ENCODE peak calls at places on chromosomes 4 and X, in four cellular contexts. U is suprapubic skin, C is fibroblast of lung, G is right lobe of liver. N is an unnamed sample.

GRCh38 chr4:77505275-77505957 is 100.2 kb upstream of the CXCL13 start:
- DNase-seq in U (no peak), C (no peak), G (no peak), N (no peak)

GRCh38 chr4:30901781-30902479 is 181.8 kb downstream of the PCDH7 start:
- DNase-seq in U (no peak), G (no peak), C (no peak), N (no peak)

GRCh38 chr4:87108142-87108546 is 112.3 kb downstream of the KLHL8 start:
- DNase-seq in U (peak), G (no peak), C (peak), N (no peak)

GRCh38 chr4:8383451-8384160 is 56.9 kb downstream of the ACOX3 start:
- DNase-seq in G (no peak), U (no peak), C (peak), N (no peak)

GRCh38 chr4:6875431-6875831 is 34.2 kb upstream of the TBC1D14 start:
- DNase-seq in U (no peak), C (no peak), G (no peak), N (no peak)

GRCh38 chrX:39519566-39520301 is 578.0 kb downstream of the BCOR start:
- DNase-seq in C (no peak), U (no peak), G (no peak), N (no peak)

GRCh38 chr4:2059726-2060577 is 825 bp downstream of the NAT8L start:
- DNase-seq in C (no peak), U (no peak), G (no peak), N (no peak)

GRCh38 chr4:10019521-10020051 is 1.7 kb downstream of the SLC2A9 start:
- DNase-seq in U (no peak), G (peak), C (no peak), N (no peak)

GRCh38 chrX:43868791-43869190 is 13.5 kb downstream of the MAOB start:
- DNase-seq in U (no peak), G (no peak), C (peak), N (no peak)

GRCh38 chr4:168421671-168422070 is 58.6 kb downstream of the DDX60L start:
- DNase-seq in C (peak), U (no peak), G (no peak), N (no peak)

GRCh38 chrX:270848-271367 is 10.3 kb upstream of the PLCXD1 start:
- DNase-seq in C (no peak), U (peak), G (peak), N (no peak)

GRCh38 chr4:74544655-74545361 is 99.9 kb downstream of the AREG start:
- DNase-seq in C (no peak), U (no peak), G (no peak), N (no peak)

GRCh38 chrX:1020634-1021166 is 191.7 kb downstream of the CRLF2 start:
- DNase-seq in C (no peak), U (no peak), G (no peak), N (no peak)

GRCh38 chr4:118112117-118112516 is 77.8 kb downstream of the NDST3 start:
- DNase-seq in G (no peak), U (no peak), C (no peak), N (no peak)

GRCh38 chr4:1973661-1974060 is 35.1 kb downstream of the NELFA start:
- DNase-seq in U (peak), G (peak), C (no peak), N (no peak)

GRCh38 chr4:89509708-89510269 is 202.2 kb upstream of the GPRIN3 start:
- DNase-seq in C (peak), U (no peak), G (no peak), N (peak)

GRCh38 chr4:95232358-95233156 is 316.2 kb downstream of the UNC5C start:
- DNase-seq in U (no peak), C (no peak), G (no peak), N (no peak)

GRCh38 chr4:146054676-146055075 is 116.1 kb upstream of the ZNF827 start:
- DNase-seq in U (no peak), C (no peak), G (no peak), N (no peak)

GRCh38 chr4:46648088-46648744 is 258.3 kb upstream of the GABRA2 start:
- DNase-seq in U (no peak), G (no peak), C (peak), N (peak)

GRCh38 chr4:25938251-25939186 is 24.5 kb downstream of the SMIM20 start:
- DNase-seq in G (no peak), C (peak), U (no peak), N (no peak)

GRCh38 chrX:1481636-1482529 is 29.2 kb upstream of the ASMTL start:
- DNase-seq in G (peak), U (peak), C (peak), N (peak)

GRCh38 chr4:100299019-100299418 is 108.8 kb upstream of the DDIT4L start:
- DNase-seq in G (no peak), C (peak), U (no peak), N (peak)

GRCh38 chr4:140861359-140862181 is 105.4 kb upstream of the TBC1D9 start:
- DNase-seq in C (peak), U (no peak), G (peak), N (peak)

GRCh38 chr4:73706811-73707210 is 33.6 kb upstream of the CXCL8 start:
- DNase-seq in G (no peak), U (no peak), C (no peak), N (no peak)

GRCh38 chrX:81355436-81355835 is 153.5 kb downstream of the SH3BGRL start:
- DNase-seq in C (no peak), U (no peak), G (no peak), N (no peak)

GRCh38 chr4:134936014-134936413 is 734.4 kb upstream of the PABPC4L start:
- DNase-seq in U (no peak), G (no peak), C (no peak), N (no peak)

GRCh38 chr4:134934036-134934806 is 732.6 kb upstream of the PABPC4L start:
- DNase-seq in G (no peak), C (no peak), U (no peak), N (no peak)

DNA sequence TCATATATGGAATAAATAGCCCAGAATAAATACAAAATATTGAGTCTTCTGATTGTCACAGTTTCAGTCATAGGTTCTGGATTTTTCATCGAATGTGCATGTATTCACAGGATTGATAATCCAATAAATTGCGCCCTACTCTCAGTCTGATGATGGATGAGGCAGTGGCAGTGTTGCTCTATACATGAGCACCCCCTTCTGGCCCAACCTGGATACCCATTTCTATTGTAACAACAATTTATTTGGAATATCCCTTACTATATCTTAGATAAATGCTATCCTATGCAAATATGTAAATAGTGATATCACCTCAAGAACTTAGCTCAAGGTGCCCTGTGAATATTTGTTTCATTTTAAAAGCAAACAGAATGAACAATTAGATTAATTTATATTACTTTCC is 733.7 kb upstream of the PABPC4L start:
- DNase-seq in G (no peak), U (no peak), C (peak), N (no peak)
- TF ChIP-seq CTCF in G (no peak), U (no peak), C (peak), N (peak)

GRCh38 chr4:127610488-127610887 is 22.3 kb upstream of the INTU start:
- DNase-seq in G (no peak), U (no peak), C (no peak), N (no peak)

GRCh38 chr4:127601029-127601428 is 31.7 kb upstream of the INTU start:
- DNase-seq in C (peak), G (no peak), U (no peak), N (no peak)

GRCh38 chr4:127606823-127607222 is 25.9 kb upstream of the INTU start:
- DNase-seq in C (no peak), U (no peak), G (no peak), N (no peak)

GRCh38 chr4:127609484-127609883 is 23.3 kb upstream of the INTU start:
- DNase-seq in C (no peak), U (no peak), G (no peak), N (no peak)

GRCh38 chr4:127604949-127605709 is 27.6 kb upstream of the INTU start:
- DNase-seq in G (no peak), C (peak), U (no peak), N (no peak)
- H3K27ac ChIP-seq in G (no peak), C (no peak), U (no peak), N (no peak)

DNA sequence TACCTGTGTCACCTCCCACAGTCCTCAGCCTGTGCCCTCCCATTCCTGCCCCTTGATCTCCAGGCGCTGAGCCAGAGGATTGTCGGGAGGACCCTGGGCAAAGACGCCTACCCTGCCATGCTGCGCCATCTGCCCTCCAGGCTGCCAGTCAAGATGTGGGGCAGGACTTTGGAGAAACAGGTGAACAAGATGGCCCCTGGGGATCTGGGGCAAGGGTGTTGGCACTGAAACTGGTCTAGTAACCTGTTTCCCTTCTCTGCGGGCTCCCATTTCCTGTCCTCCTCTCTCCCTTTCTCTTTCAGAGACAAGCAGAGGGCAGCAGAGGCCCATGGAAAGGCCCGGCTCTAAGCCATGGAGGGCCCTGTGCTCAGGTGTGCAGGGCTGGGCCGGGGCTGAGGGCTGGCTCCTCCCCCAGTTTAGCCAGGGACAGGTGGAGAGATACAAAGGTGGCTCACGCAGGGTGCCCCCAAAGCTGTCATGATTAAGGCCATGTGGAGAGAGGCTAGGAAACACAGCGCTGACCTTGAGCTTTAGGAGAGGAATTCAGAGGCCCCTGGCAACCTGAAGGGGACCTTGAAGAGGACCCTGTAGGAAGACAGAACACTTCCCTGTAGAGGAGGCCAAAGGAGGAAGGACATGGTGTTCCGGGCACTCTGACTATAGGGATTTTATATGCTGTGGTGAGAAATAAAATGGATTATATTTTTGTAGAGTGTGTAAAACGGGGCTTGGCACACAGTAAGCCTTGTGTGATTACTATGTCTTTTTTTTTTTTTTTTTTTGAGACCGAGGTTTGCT is at the start of gene GLOD5:
- DNase-seq in U (no peak), C (no peak), G (peak), N (no peak)
- TF ChIP-seq CTCF in U (peak), C (no peak), G (peak), N (peak)

DNA sequence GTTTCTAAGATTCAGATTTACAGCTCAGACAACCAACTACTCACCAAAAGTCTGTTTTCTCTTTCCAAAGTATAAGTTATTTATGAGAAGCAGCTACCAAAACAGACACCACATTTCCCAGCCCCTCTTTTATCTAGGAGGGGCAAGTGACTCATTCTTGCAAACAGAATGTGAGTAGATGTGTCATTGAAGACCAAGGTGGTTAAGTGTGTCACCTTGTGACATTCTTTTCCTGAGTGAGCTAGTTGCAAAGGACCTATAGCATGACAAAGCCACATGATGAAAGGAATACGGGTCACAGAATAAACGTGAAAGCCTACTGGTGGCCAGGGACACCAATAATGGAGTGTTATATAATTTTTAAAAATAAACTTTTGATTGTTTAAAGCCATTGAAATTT is 50.0 kb downstream of the SLC7A11 start:
- DNase-seq in C (no peak), G (no peak), U (no peak), N (no peak)
- H3K27ac ChIP-seq in C (no peak), G (no peak), U (no peak), N (no peak)

GRCh38 chr4:102730968-102731533 is 29.7 kb downstream of the MANBA start:
- DNase-seq in U (no peak), C (no peak), G (no peak), N (no peak)
- TF ChIP-seq CTCF in U (no peak), C (no peak), G (peak), N (peak)